ENCODE peak calls at places on chromosomes 12 and 14, in six cellular contexts. E is neural progenitor cell, O is keratinocyte, U is GM23338, A is K562, D is PC-3. Z is an unnamed sample.

GRCh38 chr14:35369701-35370191 is 34.8 kb downstream of the NFKBIA start:
- DNase-seq in E (no peak), O (peak), U (no peak), A (no peak), D (peak), Z (peak)

GRCh38 chr12:110012137-110012536 is 12.9 kb downstream of the ANKRD13A start:
- DNase-seq in E (no peak), O (no peak), U (no peak), A (no peak), D (no peak), Z (peak)

GRCh38 chr14:54291491-54292191 is 105.2 kb upstream of the CDKN3 start:
- DNase-seq in E (peak), O (no peak), U (peak), A (no peak), D (no peak), Z (no peak)

GRCh38 chr12:6074979-6075585 is 49.4 kb downstream of the VWF start:
- DNase-seq in E (peak), O (no peak), U (peak), A (no peak), D (no peak), Z (peak)

GRCh38 chr14:61749867-61750266 is 12.4 kb upstream of the SNAPC1 start:
- DNase-seq in E (no peak), O (no peak), U (peak), A (peak), D (peak), Z (peak)

GRCh38 chr14:65168840-65169239 is 66.5 kb upstream of the MAX start:
- DNase-seq in E (no peak), O (no peak), U (peak), A (no peak), D (peak), Z (peak)

GRCh38 chr12:92133795-92134637 is 11.6 kb downstream of the BTG1 start:
- DNase-seq in E (no peak), O (no peak), U (no peak), A (no peak), D (peak), Z (no peak)

GRCh38 chr14:91356218-91356763 is 61.3 kb downstream of the CCDC88C start:
- DNase-seq in E (no peak), O (no peak), U (no peak), A (no peak), D (no peak), Z (no peak)

GRCh38 chr12:48803693-48804092 is 14.6 kb upstream of the CACNB3 start:
- DNase-seq in E (no peak), O (no peak), U (no peak), A (no peak), D (no peak), Z (no peak)

GRCh38 chr12:109542014-109542413 is 31.3 kb downstream of the MMAB start:
- DNase-seq in E (no peak), O (no peak), U (no peak), A (no peak), D (peak), Z (peak)

GRCh38 chr12:132834181-132834711 is 5.6 kb upstream of the GOLGA3 start:
- DNase-seq in E (no peak), O (no peak), U (no peak), A (no peak), D (no peak), Z (no peak)

GRCh38 chr12:106416273-106416672 is 58.7 kb downstream of the POLR3B start:
- DNase-seq in E (peak), O (no peak), U (peak), A (no peak), D (no peak), Z (no peak)

GRCh38 chr12:123808167-123808566 is 46.1 kb downstream of the DNAH10 start:
- DNase-seq in E (peak), O (no peak), U (peak), A (peak), D (peak), Z (peak)

GRCh38 chr12:28899951-28900350 is 249.1 kb upstream of the FAR2 start:
- DNase-seq in E (no peak), O (peak), U (no peak), A (no peak), D (peak), Z (peak)

GRCh38 chr12:102879144-102879763 is 37.8 kb downstream of the PAH start:
- DNase-seq in E (peak), O (peak), U (peak), A (peak), D (peak), Z (peak)

GRCh38 chr14:104164041-104164440 is 25.7 kb downstream of the KIF26A start:
- DNase-seq in E (no peak), O (no peak), U (no peak), A (no peak), D (no peak), Z (no peak)

GRCh38 chr14:37588667-37588955 is 6.4 kb downstream of the FOXA1 start:
- DNase-seq in E (no peak), O (no peak), U (peak), A (no peak), D (peak), Z (no peak)
- TF ChIP-seq EZH2 in E (no peak), O (peak), U (no peak), A (no peak), D (no peak), Z (no peak)

GRCh38 chr14:36518586-36519430 is 1.2 kb downstream of the NKX2-1 start:
- DNase-seq in E (peak), O (no peak), U (peak), A (no peak), D (no peak), Z (no peak)
- TF ChIP-seq EZH2 in E (peak), O (peak), U (peak), A (no peak), D (no peak), Z (no peak)

GRCh38 chr12:53960187-53961024 is 5.7 kb downstream of the HOXC12 start:
- DNase-seq in E (no peak), O (no peak), U (no peak), A (no peak), D (no peak), Z (no peak)
- TF ChIP-seq EZH2 in E (peak), O (no peak), U (peak), A (no peak), D (no peak), Z (peak)

GRCh38 chr12:49953961-49954835 is 3.7 kb downstream of the AQP2 start:
- DNase-seq in E (no peak), O (no peak), U (no peak), A (no peak), D (no peak), Z (no peak)

GRCh38 chr12:49955899-49956662 is 5.5 kb downstream of the AQP2 start:
- DNase-seq in E (no peak), O (no peak), U (no peak), A (no peak), D (no peak), Z (no peak)

GRCh38 chr12:49953146-49953545 is 2.6 kb downstream of the AQP2 start:
- DNase-seq in E (no peak), O (no peak), U (no peak), A (no peak), D (no peak), Z (no peak)

GRCh38 chr12:49956663-49957569 is 4.8 kb upstream of the AQP5 start:
- DNase-seq in E (no peak), O (no peak), U (no peak), A (no peak), D (no peak), Z (no peak)

GRCh38 chr12:49954863-49955830 is 4.6 kb downstream of the AQP2 start:
- DNase-seq in E (no peak), O (no peak), U (peak), A (no peak), D (no peak), Z (peak)
- TF ChIP-seq EZH2 in E (no peak), O (peak), U (no peak), A (no peak), D (no peak), Z (peak)

GRCh38 chr12:114501474-114501807 is 95.5 kb upstream of the TBX5 start:
- DNase-seq in E (peak), O (no peak), U (no peak), A (no peak), D (no peak), Z (no peak)
- TF ChIP-seq EZH2 in E (no peak), O (no peak), U (no peak), A (no peak), D (no peak), Z (no peak)

DNA sequence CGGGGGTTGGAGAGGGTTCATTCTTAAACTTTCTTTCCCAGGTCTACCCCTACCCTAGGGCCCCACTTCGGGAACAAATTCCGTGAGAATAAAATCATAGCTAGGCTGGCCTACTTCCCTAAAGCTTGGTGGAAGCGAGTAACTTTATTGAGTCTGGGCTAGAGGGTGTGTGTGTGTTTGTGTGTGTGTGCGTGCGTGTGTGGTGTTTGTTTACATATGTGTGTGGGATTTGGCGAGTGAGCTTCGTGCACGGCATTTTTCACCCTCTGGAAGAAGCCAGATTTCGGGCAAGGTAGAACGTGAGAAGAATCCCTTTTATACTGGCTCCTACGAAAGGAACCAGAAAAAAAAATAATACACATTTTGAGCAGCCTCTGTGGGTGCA is 7.5 kb upstream of the LHX5 start:
- DNase-seq in E (peak), O (no peak), U (no peak), A (no peak), D (no peak), Z (no peak)
- TF ChIP-seq EZH2 in E (no peak), O (peak), U (peak), A (no peak), D (no peak), Z (no peak)

GRCh38 chr12:4270670-4271432 is 2.7 kb upstream of the CCND2 start:
- DNase-seq in E (peak), O (no peak), U (peak), A (peak), D (no peak), Z (peak)
- TF ChIP-seq EZH2 in E (peak), O (no peak), U (no peak), A (no peak), D (no peak), Z (no peak)

GRCh38 chr12:64779349-64779974 is 20.3 kb upstream of the GNS start:
- DNase-seq in E (peak), O (no peak), U (no peak), A (no peak), D (no peak), Z (no peak)

GRCh38 chr12:64780220-64780530 is 21.0 kb upstream of the GNS start:
- DNase-seq in E (peak), O (no peak), U (no peak), A (no peak), D (no peak), Z (no peak)

GRCh38 chr12:64782181-64782580 is 23.0 kb upstream of the GNS start:
- DNase-seq in E (no peak), O (no peak), U (no peak), A (no peak), D (no peak), Z (no peak)

GRCh38 chr12:64780531-64781373 is 21.5 kb upstream of the GNS start:
- DNase-seq in E (peak), O (no peak), U (peak), A (peak), D (peak), Z (peak)

DNA sequence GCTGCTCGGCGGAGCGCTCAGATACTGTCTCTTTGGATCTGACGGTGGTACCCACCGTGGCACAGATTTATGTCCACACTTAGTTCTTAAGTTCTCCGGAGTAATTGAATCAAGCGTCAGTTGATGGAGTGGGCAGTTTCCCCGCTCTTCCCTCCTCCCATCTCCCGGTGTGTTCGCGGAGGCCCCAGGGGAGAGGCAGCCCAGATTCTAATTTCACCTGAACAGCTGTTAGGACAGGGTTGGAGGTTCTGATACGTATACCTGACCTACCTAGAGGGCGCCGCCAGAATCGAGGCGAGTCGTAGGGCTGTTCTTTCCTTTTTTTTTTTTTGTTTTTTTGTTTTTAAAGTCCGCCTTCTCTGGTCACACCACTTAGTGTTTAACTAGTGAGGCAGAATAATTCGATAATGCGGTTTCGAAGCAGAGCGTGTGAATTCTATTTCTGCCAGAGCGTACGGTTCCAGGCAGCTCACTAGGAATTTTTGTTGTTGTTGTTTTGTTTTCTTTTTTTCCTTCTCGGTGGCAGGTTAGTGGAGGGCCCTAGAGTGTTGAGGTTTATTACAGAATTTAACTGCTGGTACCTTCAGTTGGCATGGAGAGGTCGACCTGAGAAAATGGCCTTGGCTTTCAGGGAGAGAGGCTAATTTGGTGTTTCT is 22.3 kb upstream of the GNS start:
- DNase-seq in E (peak), O (no peak), U (peak), A (no peak), D (peak), Z (no peak)
- TF ChIP-seq EZH2 in E (no peak), O (peak), U (peak), A (no peak), D (no peak), Z (peak)

GRCh38 chr12:57223191-57224165 is 6.0 kb upstream of the SHMT2 start:
- DNase-seq in E (no peak), O (no peak), U (no peak), A (no peak), D (no peak), Z (no peak)
- TF ChIP-seq EZH2 in E (no peak), O (no peak), U (no peak), A (no peak), D (no peak), Z (no peak)

Z was measured in GM23248.